ENCODE peak calls at places on chromosomes 1 and 21, in five cellular contexts. V is sigmoid colon, U is heart left ventricle, C is uterus, W is A549. F is an unnamed sample.

GRCh38 chr21:46005081-46005480 is 23.5 kb downstream of the COL6A1 start:
- DNase-seq in V (peak; percentile 69), U (no peak), C (peak; percentile 20), W (no peak), F (no peak)

GRCh38 chr1:89311757-89312156 is 39.1 kb upstream of the GBP5 start:
- DNase-seq in V (no peak), U (peak; percentile 21), C (no peak), W (no peak), F (peak; percentile 73)

GRCh38 chr1:150321826-150322166 is 463 bp downstream of the PRPF3 start:
- DNase-seq in V (no peak), U (no peak), C (no peak), W (no peak), F (no peak)

GRCh38 chr1:226764533-226764932 is 25.5 kb upstream of the ITPKB start:
- DNase-seq in V (no peak), U (no peak), C (no peak), W (no peak), F (no peak)

GRCh38 chr1:212221801-212222200 is 63.4 kb upstream of the PPP2R5A start:
- DNase-seq in V (peak; percentile 2), U (no peak), C (no peak), W (no peak), F (no peak)

GRCh38 chr1:38559180-38559874 is 300.2 kb downstream of the RRAGC start:
- DNase-seq in V (no peak), U (peak; percentile 25), C (no peak), W (no peak), F (peak; percentile 94)

GRCh38 chr1:205484985-205485967 is 19.2 kb upstream of the CDK18 start:
- DNase-seq in V (peak; percentile 75), U (peak; percentile 62), C (peak; percentile 48), W (peak; percentile 75), F (peak; percentile 88)

GRCh38 chr1:182575540-182576149 is 13.4 kb downstream of the RNASEL start:
- DNase-seq in V (no peak), U (no peak), C (no peak), W (no peak), F (no peak)

GRCh38 chr1:55670331-55671082 is 455.3 kb upstream of the USP24 start:
- DNase-seq in V (no peak), U (no peak), C (no peak), W (no peak), F (no peak)

GRCh38 chr1:234851450-234852438 is 241.8 kb upstream of the IRF2BP2 start:
- DNase-seq in V (no peak), U (no peak), C (no peak), W (peak; percentile 46), F (no peak)

GRCh38 chr1:90993245-90993644 is 28.6 kb downstream of the ZNF644 start:
- DNase-seq in V (no peak), U (no peak), C (no peak), W (no peak), F (no peak)

GRCh38 chr1:147840909-147841308 is 61.7 kb upstream of the GJA8 start:
- DNase-seq in V (no peak), U (no peak), C (no peak), W (peak; percentile 32), F (no peak)

GRCh38 chr1:8818325-8818775 is 910 bp upstream of the RERE start:
- DNase-seq in V (peak; percentile 79), U (peak; percentile 33), C (peak; percentile 73), W (peak; percentile 56), F (no peak)

GRCh38 chr1:35120458-35121133 is 41.4 kb downstream of the ZMYM1 start:
- DNase-seq in V (no peak), U (no peak), C (no peak), W (no peak), F (no peak)

GRCh38 chr1:36807262-36807661 is 227.1 kb downstream of the GRIK3 start:
- DNase-seq in V (no peak), U (no peak), C (no peak), W (no peak), F (peak; percentile 48)

GRCh38 chr1:29121951-29122661 is 1.6 kb downstream of the TMEM200B start:
- DNase-seq in V (peak; percentile 86), U (peak; percentile 48), C (peak; percentile 76), W (no peak), F (no peak)

GRCh38 chr1:8825985-8826481 is 8.6 kb upstream of the RERE start:
- DNase-seq in V (no peak), U (peak; percentile 29), C (no peak), W (no peak), F (no peak)

GRCh38 chr1:232880354-232880753 is 70.1 kb upstream of the NTPCR start:
- DNase-seq in V (no peak), U (no peak), C (no peak), W (peak; percentile 63), F (no peak)

GRCh38 chr1:56375184-56375837 is 204.1 kb downstream of the PLPP3 start:
- DNase-seq in V (no peak), U (no peak), C (no peak), W (peak; percentile 9), F (no peak)

GRCh38 chr1:212228076-212228475 is 57.1 kb upstream of the PPP2R5A start:
- DNase-seq in V (no peak), U (no peak), C (no peak), W (no peak), F (no peak)

GRCh38 chr1:162922196-162922595 is 61.2 kb upstream of the CCDC190 start:
- DNase-seq in V (no peak), U (no peak), C (no peak), W (no peak), F (no peak)

GRCh38 chr1:95352767-95353166 is 118.8 kb downstream of the RWDD3 start:
- DNase-seq in V (no peak), U (no peak), C (no peak), W (no peak), F (no peak)

GRCh38 chr1:246317723-246318359 is 189.2 kb downstream of the SMYD3 start:
- DNase-seq in V (no peak), U (no peak), C (no peak), W (no peak), F (no peak)

GRCh38 chr1:2205191-2205952 is 10.8 kb upstream of the FAAP20 start:
- DNase-seq in V (peak; percentile 99), U (peak; percentile 98), C (peak; percentile 98), W (peak; percentile 92), F (peak; percentile 99)

GRCh38 chr21:19523731-19524130 is 1120.1 kb upstream of the TMPRSS15 start:
- DNase-seq in V (no peak), U (no peak), C (no peak), W (no peak), F (no peak)

GRCh38 chr1:119006406-119007279 is 18.5 kb upstream of the TBX15 start:
- DNase-seq in V (no peak), U (no peak), C (no peak), W (no peak), F (peak; percentile 61)

GRCh38 chr1:84972377-84972987 is 24.4 kb downstream of the MCOLN2 start:
- DNase-seq in V (no peak), U (no peak), C (no peak), W (no peak), F (no peak)

DNA sequence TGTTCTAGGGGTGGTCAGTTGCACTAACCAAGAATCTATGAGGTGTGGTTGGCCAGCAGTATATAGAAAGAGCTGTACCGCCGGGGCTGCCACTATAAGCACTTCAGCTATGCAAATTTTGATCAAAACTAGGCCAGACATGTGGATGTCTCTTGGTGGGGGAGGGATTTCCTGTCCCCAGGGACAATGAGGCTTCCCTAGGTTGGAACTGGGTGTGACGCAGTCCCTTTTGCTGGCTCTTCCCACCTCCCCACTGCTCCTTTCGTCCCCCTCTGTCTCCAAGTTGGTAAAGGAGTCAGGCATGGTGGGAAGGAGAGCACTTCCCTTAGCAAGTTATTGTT is 13.6 kb downstream of the SDCCAG8 start:
- DNase-seq in V (no peak), U (no peak), C (no peak), W (no peak), F (no peak)
- H3K4me1 ChIP-seq in V (peaks cover 4% of the 10 kb centered on the region), U (peaks cover 34% of the 10 kb centered on the region), C (no peaks in the 10 kb centered on the region), W (peaks cover 44% of the 10 kb centered on the region), F (peaks cover 52% of the 10 kb centered on the region)

DNA sequence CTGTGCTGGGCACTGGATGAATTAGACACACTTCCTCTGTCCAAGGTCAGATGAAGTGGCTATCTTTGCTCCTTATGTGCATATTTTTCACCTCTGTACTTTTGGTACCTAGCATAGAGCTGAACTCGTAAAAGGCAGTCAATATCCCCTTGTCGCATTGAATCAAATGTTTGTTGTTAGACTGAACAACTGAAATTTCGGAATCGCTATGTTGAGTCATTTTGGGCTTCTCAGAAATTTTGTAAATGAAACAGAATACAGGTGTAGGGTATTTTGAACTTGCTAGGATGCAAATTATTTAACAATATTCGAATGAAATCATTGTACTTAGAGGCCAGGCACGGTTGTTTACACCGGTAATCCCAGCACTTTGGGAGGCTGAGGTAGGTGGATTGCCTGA is 48.0 kb downstream of the PDE4B start:
- DNase-seq in V (no peak), U (no peak), C (no peak), W (no peak), F (no peak)
- H3K27ac ChIP-seq in V (no peak overlapping the region), U (no peak overlapping the region), C (no peak overlapping the region), W (no peak overlapping the region), F (no peak overlapping the region)

GRCh38 chr1:219926363-219926998 is 1.9 kb downstream of the SLC30A10 start:
- DNase-seq in V (no peak), U (no peak), C (no peak), W (no peak), F (no peak)

GRCh38 chr1:219927298-219927955 is 930 bp downstream of the SLC30A10 start:
- DNase-seq in V (no peak), U (no peak), C (no peak), W (no peak), F (no peak)

GRCh38 chr1:219928791-219929118 is 398 bp upstream of the SLC30A10 start:
- DNase-seq in V (no peak), U (no peak), C (no peak), W (no peak), F (no peak)

GRCh38 chr1:219931033-219931432 is 2.7 kb upstream of the SLC30A10 start:
- DNase-seq in V (no peak), U (no peak), C (no peak), W (no peak), F (no peak)

GRCh38 chr1:219927956-219928790 is at the start of gene SLC30A10:
- DNase-seq in V (no peak), U (no peak), C (no peak), W (peak; percentile 18), F (no peak)
- TF ChIP-seq POLR2A in V (no peak), U (no peak), C (no peak), W (no peak), F (no peak)

GRCh38 chr1:169106921-169107672 is 607 bp downstream of the ATP1B1 start:
- DNase-seq in V (no peak), U (peak; percentile 33), C (no peak), W (no peak), F (peak; percentile 80)
- H3K4me1 ChIP-seq in V (peaks cover 41% of the 10 kb centered on the region), U (peaks cover 38% of the 10 kb centered on the region), C (no peaks in the 10 kb centered on the region), W (peaks cover 49% of the 10 kb centered on the region), F (peaks cover 86% of the 10 kb centered on the region)